ENCODE peak calls at places on chromosomes 13 and 19, in five cellular contexts. One of them, this sample, is unnamed.

GRCh38 chr13:52744842-52745241 is 5.2 kb upstream of the CNMD start:
- DNase-seq in cardiac muscle cell: no peak
- DNase-seq in Peyer's patch: no peak
- DNase-seq in heart right ventricle: no peak
- DNase-seq in testis: no peak
- DNase-seq in this sample: no peak

GRCh38 chr13:99314640-99315176 is 7.5 kb upstream of the GPR183 start:
- DNase-seq in Peyer's patch: peak; percentile 70
- DNase-seq in cardiac muscle cell: peak; percentile 36
- DNase-seq in testis: no peak
- DNase-seq in heart right ventricle: no peak
- DNase-seq in this sample: peak; percentile 75

GRCh38 chr13:91767681-91768080 is 369.3 kb downstream of the GPC5 start:
- DNase-seq in heart right ventricle: no peak
- DNase-seq in testis: no peak
- DNase-seq in cardiac muscle cell: peak; percentile 29
- DNase-seq in Peyer's patch: no peak
- DNase-seq in this sample: no peak

GRCh38 chr19:17329768-17330545 is 4.7 kb downstream of the ANO8 start:
- DNase-seq in testis: no peak
- DNase-seq in heart right ventricle: no peak
- DNase-seq in Peyer's patch: no peak
- DNase-seq in cardiac muscle cell: no peak
- DNase-seq in this sample: no peak

GRCh38 chr13:20492641-20493040 is 33.0 kb downstream of the CRYL1 start:
- DNase-seq in Peyer's patch: no peak
- DNase-seq in cardiac muscle cell: peak; percentile 22
- DNase-seq in heart right ventricle: no peak
- DNase-seq in testis: peak; percentile 24
- DNase-seq in this sample: peak; percentile 29

GRCh38 chr13:74114202-74114601 is 20.0 kb downstream of the KLF12 start:
- DNase-seq in heart right ventricle: no peak
- DNase-seq in cardiac muscle cell: no peak
- DNase-seq in Peyer's patch: no peak
- DNase-seq in testis: no peak
- DNase-seq in this sample: peak; percentile 79

GRCh38 chr13:76455960-76456359 is 430.2 kb downstream of the KCTD12 start:
- DNase-seq in Peyer's patch: no peak
- DNase-seq in testis: no peak
- DNase-seq in cardiac muscle cell: peak; percentile 33
- DNase-seq in heart right ventricle: no peak
- DNase-seq in this sample: peak; percentile 59

GRCh38 chr13:71067164-71067815 is 799.7 kb downstream of the DACH1 start:
- DNase-seq in cardiac muscle cell: no peak
- DNase-seq in heart right ventricle: no peak
- DNase-seq in Peyer's patch: no peak
- DNase-seq in testis: no peak
- DNase-seq in this sample: no peak

GRCh38 chr13:67278230-67278629 is 48.1 kb upstream of the PCDH9 start:
- DNase-seq in heart right ventricle: no peak
- DNase-seq in Peyer's patch: no peak
- DNase-seq in testis: no peak
- DNase-seq in cardiac muscle cell: peak; percentile 83
- DNase-seq in this sample: peak; percentile 98

GRCh38 chr13:93226623-93227279 is at the start of gene GPC6:
- DNase-seq in cardiac muscle cell: peak; percentile 97
- DNase-seq in Peyer's patch: no peak
- DNase-seq in testis: peak; percentile 43
- DNase-seq in heart right ventricle: no peak
- DNase-seq in this sample: peak; percentile 99

GRCh38 chr13:28805193-28805819 is 14.8 kb upstream of the MTUS2 start:
- DNase-seq in Peyer's patch: no peak
- DNase-seq in heart right ventricle: peak; percentile 11
- DNase-seq in testis: peak; percentile 78
- DNase-seq in cardiac muscle cell: peak; percentile 25
- DNase-seq in this sample: no peak

GRCh38 chr19:38691938-38692457 is 44.5 kb downstream of the ACTN4 start:
- DNase-seq in cardiac muscle cell: peak; percentile 90
- DNase-seq in Peyer's patch: no peak
- DNase-seq in testis: no peak
- DNase-seq in heart right ventricle: no peak
- DNase-seq in this sample: peak; percentile 97

GRCh38 chr19:39152066-39152465 is 26.5 kb downstream of the PAK4 start:
- DNase-seq in testis: no peak
- DNase-seq in heart right ventricle: no peak
- DNase-seq in Peyer's patch: no peak
- DNase-seq in cardiac muscle cell: no peak
- DNase-seq in this sample: no peak

GRCh38 chr13:82800391-82800790 is 1081.9 kb downstream of the SLITRK1 start:
- DNase-seq in testis: no peak
- DNase-seq in heart right ventricle: no peak
- DNase-seq in cardiac muscle cell: peak; percentile 1
- DNase-seq in Peyer's patch: no peak
- DNase-seq in this sample: peak; percentile 2

GRCh38 chr19:11659612-11660011 is 62.3 kb downstream of the ZNF627 start:
- DNase-seq in heart right ventricle: no peak
- DNase-seq in cardiac muscle cell: peak; percentile 10
- DNase-seq in testis: no peak
- DNase-seq in Peyer's patch: no peak
- DNase-seq in this sample: no peak

GRCh38 chr19:10651821-10652220 is 2.3 kb upstream of the ILF3 start:
- DNase-seq in Peyer's patch: no peak
- DNase-seq in heart right ventricle: no peak
- DNase-seq in cardiac muscle cell: no peak
- DNase-seq in testis: no peak
- DNase-seq in this sample: no peak

GRCh38 chr19:57675881-57676280 is 5.9 kb upstream of the ZNF551 start:
- DNase-seq in Peyer's patch: no peak
- DNase-seq in cardiac muscle cell: no peak
- DNase-seq in testis: no peak
- DNase-seq in heart right ventricle: no peak
- DNase-seq in this sample: no peak

GRCh38 chr19:55720801-55721200 is 17.4 kb downstream of the NLRP9 start:
- DNase-seq in testis: no peak
- DNase-seq in cardiac muscle cell: no peak
- DNase-seq in Peyer's patch: no peak
- DNase-seq in heart right ventricle: no peak
- DNase-seq in this sample: no peak

GRCh38 chr13:97258801-97259200 is 36.7 kb downstream of the MBNL2 start:
- DNase-seq in heart right ventricle: no peak
- DNase-seq in cardiac muscle cell: peak; percentile 57
- DNase-seq in testis: no peak
- DNase-seq in Peyer's patch: no peak
- DNase-seq in this sample: peak; percentile 74

GRCh38 chr19:55652311-55653078 is 2.3 kb upstream of the U2AF2 start:
- DNase-seq in cardiac muscle cell: no peak
- DNase-seq in Peyer's patch: no peak
- DNase-seq in testis: no peak
- DNase-seq in heart right ventricle: no peak
- DNase-seq in this sample: no peak

GRCh38 chr13:33659894-33660293 is 158.1 kb upstream of the RFC3 start:
- DNase-seq in cardiac muscle cell: no peak
- DNase-seq in testis: no peak
- DNase-seq in Peyer's patch: no peak
- DNase-seq in heart right ventricle: no peak
- DNase-seq in this sample: no peak

GRCh38 chr13:98014766-98015165 is 61.3 kb downstream of the IPO5 start:
- DNase-seq in Peyer's patch: no peak
- DNase-seq in testis: no peak
- DNase-seq in heart right ventricle: no peak
- DNase-seq in cardiac muscle cell: peak; percentile 84
- DNase-seq in this sample: peak; percentile 74

GRCh38 chr13:59835569-59835968 is 328.2 kb downstream of the DIAPH3 start:
- DNase-seq in testis: no peak
- DNase-seq in cardiac muscle cell: no peak
- DNase-seq in Peyer's patch: no peak
- DNase-seq in heart right ventricle: no peak
- DNase-seq in this sample: no peak

GRCh38 chr13:77583551-77583950 is 48.0 kb downstream of the SCEL start:
- DNase-seq in heart right ventricle: no peak
- DNase-seq in cardiac muscle cell: no peak
- DNase-seq in testis: no peak
- DNase-seq in Peyer's patch: no peak
- DNase-seq in this sample: no peak

GRCh38 chr13:43981091-43981490 is 101.4 kb downstream of the LACC1 start:
- DNase-seq in Peyer's patch: no peak
- DNase-seq in heart right ventricle: no peak
- DNase-seq in testis: no peak
- DNase-seq in cardiac muscle cell: no peak
- DNase-seq in this sample: no peak

GRCh38 chr19:46945668-46946067 is 74.0 kb upstream of the NPAS1 start:
- DNase-seq in Peyer's patch: no peak
- DNase-seq in testis: no peak
- DNase-seq in heart right ventricle: no peak
- DNase-seq in cardiac muscle cell: peak; percentile 45
- DNase-seq in this sample: no peak

GRCh38 chr19:19654441-19654840 is 9.0 kb downstream of the ATP13A1 start:
- DNase-seq in cardiac muscle cell: no peak
- DNase-seq in testis: no peak
- DNase-seq in heart right ventricle: no peak
- DNase-seq in Peyer's patch: no peak
- DNase-seq in this sample: no peak

GRCh38 chr19:32662186-32662585 is 12.8 kb downstream of the ANKRD27 start:
- DNase-seq in testis: no peak
- DNase-seq in heart right ventricle: no peak
- DNase-seq in cardiac muscle cell: peak; percentile 73
- DNase-seq in Peyer's patch: no peak
- DNase-seq in this sample: peak; percentile 30

GRCh38 chr13:24192811-24193162 is 32.3 kb downstream of the SPATA13 start:
- DNase-seq in Peyer's patch: no peak
- DNase-seq in cardiac muscle cell: no peak
- DNase-seq in heart right ventricle: no peak
- DNase-seq in testis: no peak
- DNase-seq in this sample: no peak

GRCh38 chr19:408441-409005 is 424 bp downstream of the C2CD4C start:
- DNase-seq in heart right ventricle: no peak
- DNase-seq in Peyer's patch: no peak
- DNase-seq in testis: no peak
- DNase-seq in cardiac muscle cell: no peak
- DNase-seq in this sample: no peak

GRCh38 chr13:111548301-111548700 is 227.9 kb downstream of the TEX29 start:
- DNase-seq in heart right ventricle: no peak
- DNase-seq in Peyer's patch: no peak
- DNase-seq in cardiac muscle cell: no peak
- DNase-seq in testis: no peak
- DNase-seq in this sample: no peak

GRCh38 chr13:20127563-20128458 is 33.0 kb downstream of the GJA3 start:
- DNase-seq in testis: peak; percentile 84
- DNase-seq in Peyer's patch: peak; percentile 67
- DNase-seq in heart right ventricle: peak; percentile 69
- DNase-seq in cardiac muscle cell: peak; percentile 65
- DNase-seq in this sample: peak; percentile 47

GRCh38 chr19:8638078-8638619 is 7.7 kb downstream of the NFILZ start:
- DNase-seq in heart right ventricle: no peak
- DNase-seq in Peyer's patch: peak; percentile 52
- DNase-seq in cardiac muscle cell: peak; percentile 62
- DNase-seq in testis: peak; percentile 21
- DNase-seq in this sample: peak; percentile 82

GRCh38 chr19:37718357-37718756 is 1.2 kb downstream of the ZNF607 start:
- DNase-seq in cardiac muscle cell: no peak
- DNase-seq in testis: no peak
- DNase-seq in heart right ventricle: no peak
- DNase-seq in Peyer's patch: no peak
- DNase-seq in this sample: no peak

DNA sequence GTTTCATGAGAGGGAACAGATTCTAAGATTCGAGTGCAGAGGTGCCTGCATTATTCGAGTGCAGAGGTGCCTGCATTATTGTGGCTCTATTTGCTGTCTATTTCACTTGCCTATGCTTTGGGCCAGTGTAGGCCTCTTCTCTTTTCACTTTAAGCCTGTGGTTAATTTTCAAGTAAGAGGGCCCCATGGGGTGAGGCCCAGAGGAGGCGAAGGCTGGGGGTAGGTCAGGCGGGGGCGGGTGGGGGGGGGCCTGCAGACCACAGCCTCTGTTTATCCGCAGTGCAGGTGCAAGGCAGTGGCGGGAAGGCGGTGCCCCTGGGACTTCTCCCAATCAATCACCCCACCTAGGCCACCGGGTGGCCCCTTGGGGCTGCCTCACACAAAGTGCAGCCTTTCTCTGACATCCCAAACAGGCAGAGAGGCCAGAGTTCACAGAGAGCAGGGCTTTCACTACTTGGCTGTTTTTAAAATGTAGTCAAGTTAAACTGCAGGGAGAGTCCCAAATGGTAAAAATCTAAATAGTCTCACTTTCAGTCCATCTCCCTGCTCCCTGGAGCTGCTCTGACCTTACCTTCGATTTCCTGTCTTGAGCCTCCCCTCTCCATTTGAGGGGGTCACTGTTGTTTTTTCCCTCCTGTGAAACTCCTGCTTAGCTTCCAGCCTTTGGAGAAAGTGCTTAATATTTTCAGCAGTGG is 249.1 kb downstream of the DLEU7 start:
- DNase-seq in Peyer's patch: peak; percentile 90
- DNase-seq in cardiac muscle cell: no peak
- DNase-seq in testis: no peak
- DNase-seq in heart right ventricle: no peak
- DNase-seq in this sample: no peak
- H3K4me1 ChIP-seq in Peyer's patch: peaks cover 12% of the 10 kb centered on the region
- H3K4me1 ChIP-seq in cardiac muscle cell: peaks cover 4% of the 10 kb centered on the region
- H3K4me1 ChIP-seq in testis: no peaks in the 10 kb centered on the region
- H3K4me1 ChIP-seq in heart right ventricle: peaks cover 60% of the 10 kb centered on the region
- H3K4me1 ChIP-seq in this sample: peaks cover 31% of the 10 kb centered on the region

GRCh38 chr19:43976732-43977131 is 7.3 kb upstream of the ZNF155 start:
- DNase-seq in Peyer's patch: no peak
- DNase-seq in cardiac muscle cell: no peak
- DNase-seq in heart right ventricle: no peak
- DNase-seq in testis: no peak
- DNase-seq in this sample: no peak
- H3K9me3 ChIP-seq in Peyer's patch: no peaks in the 10 kb centered on the region
- H3K9me3 ChIP-seq in cardiac muscle cell: no peaks in the 10 kb centered on the region
- H3K9me3 ChIP-seq in heart right ventricle: peaks cover 4% of the 10 kb centered on the region
- H3K9me3 ChIP-seq in testis: no peaks in the 10 kb centered on the region
- H3K9me3 ChIP-seq in this sample: peaks cover 3% of the 10 kb centered on the region

GRCh38 chr13:38636756-38637155 is 50.1 kb upstream of the FREM2 start:
- DNase-seq in testis: no peak
- DNase-seq in heart right ventricle: no peak
- DNase-seq in cardiac muscle cell: no peak
- DNase-seq in Peyer's patch: no peak
- DNase-seq in this sample: no peak
- H3K4me1 ChIP-seq in testis: no peaks in the 10 kb centered on the region
- H3K4me1 ChIP-seq in heart right ventricle: no peaks in the 10 kb centered on the region
- H3K4me1 ChIP-seq in cardiac muscle cell: no peaks in the 10 kb centered on the region
- H3K4me1 ChIP-seq in Peyer's patch: no peaks in the 10 kb centered on the region
- H3K4me1 ChIP-seq in this sample: no peaks in the 10 kb centered on the region

GRCh38 chr19:50636317-50637085 is 3.2 kb downstream of the SYT3 start:
- DNase-seq in heart right ventricle: no peak
- DNase-seq in testis: no peak
- DNase-seq in cardiac muscle cell: no peak
- DNase-seq in Peyer's patch: no peak
- DNase-seq in this sample: no peak
- H3K9me3 ChIP-seq in heart right ventricle: no peaks in the 10 kb centered on the region
- H3K9me3 ChIP-seq in testis: no peaks in the 10 kb centered on the region
- H3K9me3 ChIP-seq in cardiac muscle cell: peaks cover 3% of the 10 kb centered on the region
- H3K9me3 ChIP-seq in Peyer's patch: no peaks in the 10 kb centered on the region
- H3K9me3 ChIP-seq in this sample: peaks cover 4% of the 10 kb centered on the region